ENCODE peak calls at places on chromosomes 3 and 15, in four cellular contexts. One of them, this sample, is unnamed.

GRCh38 chr15:98751767-98752166 is 103.4 kb downstream of the IGF1R start:
- DNase-seq in H9: no peak
- DNase-seq in epithelial cell of esophagus: peak
- DNase-seq in transverse colon: no peak
- DNase-seq in this sample: no peak

GRCh38 chr15:53457479-53457878 is 302.0 kb downstream of the WDR72 start:
- DNase-seq in H9: no peak
- DNase-seq in transverse colon: no peak
- DNase-seq in epithelial cell of esophagus: no peak
- DNase-seq in this sample: no peak

GRCh38 chr3:9916734-9917680 is at the start of gene IL17RC:
- DNase-seq in H9: peak
- DNase-seq in transverse colon: peak
- DNase-seq in epithelial cell of esophagus: peak
- DNase-seq in this sample: peak

GRCh38 chr15:90154861-90155626 is 46.1 kb upstream of the SEMA4B start:
- DNase-seq in epithelial cell of esophagus: peak
- DNase-seq in H9: no peak
- DNase-seq in transverse colon: peak
- DNase-seq in this sample: no peak

GRCh38 chr3:172808969-172809546 is 58.5 kb downstream of the ECT2 start:
- DNase-seq in epithelial cell of esophagus: peak
- DNase-seq in transverse colon: no peak
- DNase-seq in H9: no peak
- DNase-seq in this sample: no peak

GRCh38 chr3:128794067-128794768 is 68.2 kb downstream of the RAB7A start:
- DNase-seq in transverse colon: no peak
- DNase-seq in epithelial cell of esophagus: peak
- DNase-seq in H9: no peak
- DNase-seq in this sample: no peak

GRCh38 chr3:41893977-41894376 is 67.9 kb downstream of the ULK4 start:
- DNase-seq in epithelial cell of esophagus: peak
- DNase-seq in H9: no peak
- DNase-seq in transverse colon: no peak
- DNase-seq in this sample: peak

GRCh38 chr3:129657261-129658046 is 51.0 kb upstream of the PLXND1 start:
- DNase-seq in epithelial cell of esophagus: no peak
- DNase-seq in H9: no peak
- DNase-seq in transverse colon: no peak
- DNase-seq in this sample: no peak

GRCh38 chr3:82087958-82088357 is 326.5 kb upstream of the GBE1 start:
- DNase-seq in H9: no peak
- DNase-seq in epithelial cell of esophagus: peak
- DNase-seq in transverse colon: no peak
- DNase-seq in this sample: no peak

GRCh38 chr3:131348911-131349310 is 32.7 kb upstream of the NUDT16 start:
- DNase-seq in H9: no peak
- DNase-seq in epithelial cell of esophagus: peak
- DNase-seq in transverse colon: no peak
- DNase-seq in this sample: no peak

DNA sequence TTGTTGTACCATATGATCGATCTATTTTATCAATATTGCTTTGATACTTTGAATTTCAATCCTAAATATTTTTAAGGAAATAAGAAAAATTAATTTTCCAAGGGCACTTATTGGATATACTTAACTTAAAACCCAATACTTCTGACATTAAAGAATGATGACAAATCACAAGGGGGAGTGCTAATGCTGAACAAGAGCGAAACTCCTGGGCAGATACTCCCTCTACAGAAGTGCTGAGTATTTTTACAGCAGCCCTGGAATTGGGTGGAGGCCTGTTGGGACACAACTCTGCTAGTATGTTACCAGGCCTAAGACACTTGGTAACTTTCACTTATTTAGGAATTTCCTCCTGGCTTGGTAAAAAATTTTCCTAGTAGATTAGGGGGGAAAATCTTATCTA is 46.2 kb downstream of the DENND6A start:
- DNase-seq in H9: no peak
- DNase-seq in transverse colon: no peak
- DNase-seq in epithelial cell of esophagus: peak
- DNase-seq in this sample: no peak
- TF ChIP-seq CTCF in H9: no peak
- TF ChIP-seq CTCF in transverse colon: no peak
- TF ChIP-seq CTCF in epithelial cell of esophagus: peak
- TF ChIP-seq CTCF in this sample: no peak

DNA sequence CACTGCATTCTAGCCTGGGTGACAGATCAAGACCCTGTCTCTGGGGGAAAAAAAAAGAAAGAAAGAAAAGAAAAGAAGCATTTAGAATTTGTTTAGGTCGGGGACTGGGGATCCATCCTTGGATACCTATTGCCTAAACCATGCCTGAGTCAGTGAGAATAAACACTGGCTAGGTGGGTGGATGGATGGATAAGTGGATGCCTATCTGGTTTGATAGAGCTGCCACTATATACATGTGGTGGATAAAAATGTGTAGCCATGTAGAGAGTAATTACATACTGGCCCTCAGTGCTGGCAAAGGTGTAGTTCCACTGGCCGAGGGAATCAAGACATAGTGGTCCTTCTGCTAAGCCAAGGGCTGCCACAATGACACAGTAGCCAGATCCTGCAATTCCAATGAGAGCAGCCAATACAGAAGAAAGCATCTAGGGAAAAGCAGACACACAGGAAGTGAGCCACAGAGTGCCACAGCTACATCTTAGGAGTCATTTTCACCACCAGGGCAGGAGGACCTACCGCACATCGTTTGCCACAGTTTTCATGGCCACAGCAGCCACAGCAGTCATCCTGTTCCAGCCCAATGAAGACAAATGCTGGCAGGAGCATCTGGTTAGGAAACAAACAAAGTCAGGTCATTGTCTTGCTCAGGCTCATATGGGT is 2.2 kb downstream of the TM4SF1 start:
- DNase-seq in H9: no peak
- DNase-seq in epithelial cell of esophagus: peak
- DNase-seq in transverse colon: no peak
- DNase-seq in this sample: no peak
- TF ChIP-seq CTCF in H9: no peak
- TF ChIP-seq CTCF in epithelial cell of esophagus: peak
- TF ChIP-seq CTCF in transverse colon: no peak
- TF ChIP-seq CTCF in this sample: no peak

GRCh38 chr3:37546876-37547275 is 314.8 kb upstream of the CTDSPL start:
- DNase-seq in transverse colon: no peak
- DNase-seq in epithelial cell of esophagus: peak
- DNase-seq in H9: no peak
- DNase-seq in this sample: peak
- TF ChIP-seq CTCF in transverse colon: no peak
- TF ChIP-seq CTCF in epithelial cell of esophagus: peak
- TF ChIP-seq CTCF in H9: peak
- TF ChIP-seq CTCF in this sample: peak

GRCh38 chr3:69326821-69327433 is 59.0 kb downstream of the FRMD4B start:
- DNase-seq in transverse colon: no peak
- DNase-seq in epithelial cell of esophagus: no peak
- DNase-seq in H9: no peak
- DNase-seq in this sample: no peak

GRCh38 chr3:69323941-69324340 is 61.9 kb downstream of the FRMD4B start:
- DNase-seq in epithelial cell of esophagus: no peak
- DNase-seq in H9: no peak
- DNase-seq in transverse colon: no peak
- DNase-seq in this sample: no peak

GRCh38 chr3:69322110-69322509 is 63.8 kb downstream of the FRMD4B start:
- DNase-seq in transverse colon: no peak
- DNase-seq in H9: no peak
- DNase-seq in epithelial cell of esophagus: no peak
- DNase-seq in this sample: no peak

GRCh38 chr3:69325151-69325550 is 60.7 kb downstream of the FRMD4B start:
- DNase-seq in epithelial cell of esophagus: no peak
- DNase-seq in transverse colon: no peak
- DNase-seq in H9: no peak
- DNase-seq in this sample: no peak

DNA sequence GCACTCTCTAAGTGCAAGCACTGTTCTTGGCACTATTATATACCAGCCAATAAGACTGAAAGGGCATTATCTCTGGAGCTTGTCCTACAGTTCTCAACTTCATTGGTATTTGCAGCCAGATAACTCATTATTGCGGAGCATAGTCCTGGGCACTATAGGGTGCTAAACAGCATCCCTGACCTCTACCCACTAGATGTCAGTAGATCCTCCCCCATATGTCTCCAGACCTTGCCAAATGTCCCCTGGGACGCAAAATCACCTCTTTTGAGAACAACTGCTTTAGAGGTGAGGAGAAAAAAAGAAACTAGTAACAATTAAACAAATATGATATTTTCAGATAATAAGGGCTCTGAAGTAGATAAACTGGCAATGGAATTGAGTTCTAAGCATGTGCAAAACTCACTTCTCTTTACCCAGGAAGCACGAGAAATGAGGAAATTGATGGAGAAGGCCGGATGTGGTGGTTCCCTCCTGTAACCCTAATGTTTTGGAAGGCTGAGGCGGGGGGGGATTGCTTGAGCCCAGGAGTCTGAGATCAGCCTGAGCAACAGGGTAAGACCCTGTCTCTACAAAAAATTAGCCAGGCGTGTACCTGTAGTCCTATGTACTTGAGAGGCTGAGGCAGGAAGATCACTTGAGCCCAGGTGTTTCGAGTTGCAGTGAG is 61.4 kb downstream of the FRMD4B start:
- DNase-seq in transverse colon: no peak
- DNase-seq in epithelial cell of esophagus: peak
- DNase-seq in H9: no peak
- DNase-seq in this sample: peak
- TF ChIP-seq CTCF in transverse colon: no peak
- TF ChIP-seq CTCF in epithelial cell of esophagus: peak
- TF ChIP-seq CTCF in H9: peak
- TF ChIP-seq CTCF in this sample: peak

GRCh38 chr3:34973586-34973985 is 665.7 kb upstream of the ARPP21 start:
- DNase-seq in epithelial cell of esophagus: no peak
- DNase-seq in transverse colon: no peak
- DNase-seq in H9: no peak
- DNase-seq in this sample: no peak

DNA sequence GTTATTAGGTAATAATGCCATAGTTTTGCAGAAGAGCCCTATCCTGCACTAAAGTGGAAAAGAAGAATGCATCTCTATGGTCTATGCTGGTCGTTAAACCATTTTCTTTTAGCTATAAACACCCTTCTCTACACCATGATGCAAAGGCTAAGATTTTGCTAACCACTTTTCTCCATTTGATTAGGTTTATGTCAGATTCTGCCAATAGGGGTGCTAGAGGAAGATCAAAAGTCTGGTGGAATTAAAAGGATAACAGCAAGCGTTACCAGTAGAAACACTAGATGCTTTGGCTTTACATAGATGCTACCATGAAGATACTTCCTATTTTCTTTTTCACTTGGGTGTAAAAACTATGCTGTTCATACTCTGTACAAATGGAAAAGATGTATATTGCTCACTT is 669.8 kb upstream of the ARPP21 start:
- DNase-seq in transverse colon: no peak
- DNase-seq in H9: no peak
- DNase-seq in epithelial cell of esophagus: no peak
- DNase-seq in this sample: no peak
- TF ChIP-seq CTCF in transverse colon: no peak
- TF ChIP-seq CTCF in H9: peak
- TF ChIP-seq CTCF in epithelial cell of esophagus: no peak
- TF ChIP-seq CTCF in this sample: no peak

DNA sequence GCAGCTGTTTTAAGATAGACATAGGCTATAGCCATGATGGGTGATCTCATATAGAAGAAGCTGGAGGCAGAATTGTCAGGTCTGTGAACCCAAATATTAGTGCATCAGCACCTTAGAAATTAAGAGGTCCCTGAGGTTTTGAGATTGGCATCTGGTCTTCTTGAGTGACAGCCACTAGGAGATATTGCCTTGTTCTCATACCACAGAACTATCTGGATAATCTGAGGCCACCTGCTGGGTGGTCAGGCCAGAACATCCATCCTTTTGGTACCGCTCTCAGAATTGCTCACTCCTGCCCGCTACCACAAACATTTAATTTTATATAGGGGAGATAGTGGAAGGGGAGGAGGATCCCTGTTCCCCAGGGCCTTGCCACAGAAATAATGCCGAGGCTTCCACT is 210.6 kb upstream of the ZPLD1 start:
- DNase-seq in transverse colon: peak
- DNase-seq in epithelial cell of esophagus: peak
- DNase-seq in H9: no peak
- DNase-seq in this sample: peak
- TF ChIP-seq CTCF in transverse colon: peak
- TF ChIP-seq CTCF in epithelial cell of esophagus: peak
- TF ChIP-seq CTCF in H9: no peak
- TF ChIP-seq CTCF in this sample: peak

DNA sequence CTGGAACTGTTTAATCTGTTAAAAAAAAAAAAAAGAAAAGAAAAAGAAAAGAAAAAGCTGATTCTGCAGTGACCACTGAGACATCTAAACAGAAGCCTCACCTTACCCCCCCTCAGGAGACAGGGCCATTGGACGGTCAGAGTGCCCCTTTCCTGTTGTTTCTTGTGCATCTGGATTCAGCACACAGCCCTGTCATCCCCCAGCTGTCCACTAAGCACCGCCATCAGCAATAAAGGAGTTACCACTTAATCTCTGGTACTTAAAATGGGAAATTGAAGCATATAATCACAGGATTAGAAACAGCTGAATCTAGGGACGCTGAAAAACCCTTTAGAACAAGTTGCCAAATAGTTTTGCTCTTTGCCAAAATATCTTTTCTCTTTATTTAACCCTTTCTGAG is 62.5 kb downstream of the TRIM69 start:
- DNase-seq in epithelial cell of esophagus: no peak
- DNase-seq in transverse colon: no peak
- DNase-seq in H9: no peak
- DNase-seq in this sample: peak
- TF ChIP-seq CTCF in epithelial cell of esophagus: peak
- TF ChIP-seq CTCF in transverse colon: peak
- TF ChIP-seq CTCF in H9: peak
- TF ChIP-seq CTCF in this sample: peak

GRCh38 chr3:25566358-25566920 is 98.3 kb downstream of the TOP2B start:
- DNase-seq in epithelial cell of esophagus: no peak
- DNase-seq in H9: no peak
- DNase-seq in transverse colon: no peak
- DNase-seq in this sample: peak
- TF ChIP-seq CTCF in epithelial cell of esophagus: no peak
- TF ChIP-seq CTCF in H9: peak
- TF ChIP-seq CTCF in transverse colon: no peak
- TF ChIP-seq CTCF in this sample: peak